ENCODE peak calls at places on chromosomes 5 and 9, in eight cellular contexts. P, W, V, F, C, R, X and U are unnamed samples.

GRCh38 chr5:151002681-151003502 is 17.5 kb upstream of the GPX3 start:
- DNase-seq in P (no peak), W (peak; percentile 32), V (no peak), F (no peak), C (no peak), R (no peak), X (no peak), U (no peak)

GRCh38 chr5:167671176-167671575 is 620.3 kb upstream of the WWC1 start:
- DNase-seq in P (peak; percentile 19), W (no peak), V (no peak), F (no peak), C (no peak), R (peak; percentile 56), X (no peak), U (no peak)

GRCh38 chr5:66039701-66040100 is 104.4 kb upstream of the SREK1 start:
- DNase-seq in P (no peak), W (no peak), V (no peak), F (no peak), C (no peak), R (no peak), X (no peak), U (no peak)

GRCh38 chr5:67971223-67971830 is 244.2 kb upstream of the PIK3R1 start:
- DNase-seq in P (no peak), W (no peak), V (no peak), F (no peak), C (peak; percentile 65), R (peak; percentile 71), X (peak; percentile 52), U (peak; percentile 48)

GRCh38 chr9:36802171-36802920 is 229.7 kb downstream of the MELK start:
- DNase-seq in P (peak; percentile 12), W (no peak), V (no peak), F (no peak), C (peak; percentile 23), R (peak; percentile 45), X (no peak), U (no peak)

GRCh38 chr5:177426566-177427210 is at the start of gene GRK6:
- DNase-seq in P (no peak), W (peak; percentile 25), V (peak; percentile 31), F (peak; percentile 96), C (peak; percentile 75), R (peak; percentile 68), X (peak; percentile 54), U (no peak)

GRCh38 chr5:149730620-149731331 is 666 bp downstream of the PPARGC1B start:
- DNase-seq in P (no peak), W (peak; percentile 37), V (no peak), F (peak; percentile 90), C (peak; percentile 66), R (peak; percentile 37), X (peak; percentile 61), U (no peak)

GRCh38 chr9:137486545-137487453 is 27.7 kb upstream of the NSMF start:
- DNase-seq in P (no peak), W (no peak), V (no peak), F (peak; percentile 63), C (no peak), R (no peak), X (no peak), U (no peak)

GRCh38 chr9:124894741-124895170 is 32.8 kb downstream of the ARPC5L start:
- DNase-seq in P (peak; percentile 51), W (peak; percentile 55), V (no peak), F (no peak), C (no peak), R (peak; percentile 46), X (peak; percentile 43), U (peak; percentile 12)

GRCh38 chr9:653421-653820 is 188.1 kb upstream of the DMRT1 start:
- DNase-seq in P (no peak), W (no peak), V (no peak), F (no peak), C (no peak), R (no peak), X (no peak), U (no peak)

GRCh38 chr9:136831002-136831719 is 11.1 kb upstream of the AJM1 start:
- DNase-seq in P (no peak), W (no peak), V (no peak), F (peak; percentile 57), C (no peak), R (no peak), X (no peak), U (no peak)

GRCh38 chr5:88660326-88660946 is 222.5 kb downstream of the MEF2C start:
- DNase-seq in P (peak; percentile 20), W (peak; percentile 67), V (peak; percentile 55), F (no peak), C (no peak), R (peak; percentile 61), X (no peak), U (no peak)

GRCh38 chr5:23352437-23352836 is 155.0 kb upstream of the PRDM9 start:
- DNase-seq in P (peak; percentile 4), W (peak; percentile 71), V (no peak), F (no peak), C (no peak), R (no peak), X (peak; percentile 47), U (peak; percentile 15)

GRCh38 chr5:38636626-38637025 is 80.2 kb upstream of the LIFR start:
- DNase-seq in P (peak; percentile 49), W (no peak), V (no peak), F (no peak), C (no peak), R (no peak), X (peak; percentile 42), U (no peak)

GRCh38 chr5:130514984-130515690 is 610.9 kb downstream of the CHSY3 start:
- DNase-seq in P (peak; percentile 94), W (no peak), V (no peak), F (no peak), C (no peak), R (no peak), X (no peak), U (no peak)